ENCODE peak calls at places on chromosomes 12 and 14, in six cellular contexts. P is IMR-90, B is neuronal stem cell, T is H9, K is mesenchymal stem cell, W is H1. M is an unnamed sample.

GRCh38 chr12:64178122-64178521 is 44.0 kb downstream of the KICS2 start:
- DNase-seq in P (peak), T (no peak), W (no peak), K (peak), B (no peak), M (peak)

GRCh38 chr12:45912774-45913173 is 77.6 kb downstream of the SCAF11 start:
- DNase-seq in T (no peak), K (no peak), P (no peak), W (no peak), B (no peak), M (no peak)

GRCh38 chr12:131035268-131035681 is 81.6 kb downstream of the ADGRD1 start:
- DNase-seq in K (no peak), T (no peak), W (no peak), P (no peak), B (no peak), M (no peak)

GRCh38 chr12:81401241-81401640 is 323.4 kb downstream of the ACSS3 start:
- DNase-seq in K (no peak), B (no peak), W (no peak), P (no peak), T (no peak), M (no peak)

GRCh38 chr12:45322810-45323209 is 106.9 kb downstream of the ANO6 start:
- DNase-seq in B (no peak), W (no peak), P (no peak), T (no peak), K (no peak), M (no peak)

GRCh38 chr12:6392499-6392898 is 8.5 kb downstream of the LTBR start:
- DNase-seq in P (no peak), K (no peak), W (no peak), B (no peak), T (no peak), M (no peak)

GRCh38 chr12:71558445-71558844 is 105.2 kb downstream of the ZFC3H1 start:
- DNase-seq in K (peak), W (no peak), B (no peak), T (no peak), P (peak), M (no peak)

GRCh38 chr12:76266797-76267196 is 81.4 kb downstream of the BBS10 start:
- DNase-seq in K (peak), T (no peak), B (no peak), P (peak), W (no peak), M (no peak)

GRCh38 chr12:66602483-66603143 is 76.3 kb downstream of the GRIP1 start:
- DNase-seq in B (no peak), K (no peak), W (no peak), P (no peak), T (no peak), M (no peak)

GRCh38 chr12:89225401-89225800 is 126.9 kb downstream of the DUSP6 start:
- DNase-seq in P (peak), W (no peak), T (peak), B (no peak), K (peak), M (peak)

GRCh38 chr14:74135386-74135785 is 50.6 kb downstream of the LIN52 start:
- DNase-seq in T (no peak), W (no peak), K (no peak), P (peak), B (no peak), M (no peak)

GRCh38 chr12:113194971-113195391 is 9.5 kb downstream of the RITA1 start:
- DNase-seq in W (no peak), T (no peak), B (no peak), P (peak), K (peak), M (no peak)

GRCh38 chr12:132196038-132196872 is 52.0 kb downstream of the NOC4L start:
- DNase-seq in K (no peak), B (no peak), P (no peak), T (no peak), W (no peak), M (no peak)

GRCh38 chr12:125518074-125518473 is 452.8 kb downstream of the AACS start:
- DNase-seq in P (no peak), W (peak), T (peak), K (no peak), B (no peak), M (no peak)

GRCh38 chr12:121464331-121464730 is 64.4 kb downstream of the RNF34 start:
- DNase-seq in K (no peak), T (peak), W (no peak), B (no peak), P (no peak), M (no peak)

GRCh38 chr12:51836833-51837184 is 11.7 kb downstream of the FIGNL2 start:
- DNase-seq in K (no peak), W (no peak), P (no peak), B (no peak), T (no peak), M (no peak)

GRCh38 chr12:123546281-123546680 is 12.8 kb upstream of the RILPL1 start:
- DNase-seq in W (no peak), T (no peak), K (peak), P (peak), B (no peak), M (no peak)

GRCh38 chr12:101168000-101168399 is 42.0 kb downstream of the SLC5A8 start:
- DNase-seq in K (no peak), B (no peak), W (no peak), P (no peak), T (no peak), M (no peak)

GRCh38 chr12:51898937-51899336 is 8.4 kb upstream of the ACVRL1 start:
- DNase-seq in B (no peak), P (peak), T (no peak), K (peak), W (no peak), M (no peak)

GRCh38 chr14:33586806-33587205 is 364.1 kb downstream of the EGLN3 start:
- DNase-seq in T (no peak), B (no peak), K (no peak), P (no peak), W (no peak), M (no peak)

GRCh38 chr14:56342419-56342901 is 224.2 kb downstream of the PELI2 start:
- DNase-seq in B (no peak), W (no peak), K (peak), P (peak), T (no peak), M (no peak)

GRCh38 chr14:69804902-69805301 is 7.9 kb upstream of the SLC10A1 start:
- DNase-seq in K (no peak), B (no peak), P (no peak), T (no peak), W (no peak), M (no peak)

GRCh38 chr14:20848316-20848954 is 42.8 kb upstream of the RNASE3 start:
- DNase-seq in K (no peak), P (peak), W (no peak), B (no peak), T (no peak), M (no peak)

GRCh38 chr12:131990066-131990979 is 40.6 kb downstream of the EP400 start:
- DNase-seq in T (peak), W (peak), B (peak), K (no peak), P (no peak), M (no peak)

GRCh38 chr14:93329965-93330608 is 2.7 kb downstream of the BTBD7 start:
- DNase-seq in B (no peak), K (no peak), W (no peak), T (no peak), P (no peak), M (no peak)

GRCh38 chr12:2341051-2341751 is 288.4 kb downstream of the CACNA1C start:
- DNase-seq in W (no peak), P (no peak), T (no peak), K (no peak), B (no peak), M (peak)

GRCh38 chr12:98646165-98646764 is 1.2 kb downstream of the APAF1 start:
- DNase-seq in P (peak), K (peak), W (no peak), T (no peak), B (no peak), M (peak)

GRCh38 chr12:2385529-2385928 is 332.7 kb downstream of the CACNA1C start:
- DNase-seq in T (no peak), B (no peak), P (no peak), W (no peak), K (no peak), M (no peak)

GRCh38 chr14:71119832-71120231 is 212.6 kb downstream of the PCNX1 start:
- DNase-seq in T (no peak), W (no peak), P (peak), K (no peak), B (no peak), M (no peak)

GRCh38 chr12:31007153-31007495 is 66.5 kb upstream of the DDX11 start:
- DNase-seq in T (no peak), B (no peak), K (no peak), W (no peak), P (no peak), M (no peak)

GRCh38 chr12:92208613-92209121 is 63.0 kb upstream of the BTG1 start:
- DNase-seq in P (peak), K (peak), B (no peak), W (no peak), T (no peak), M (no peak)

GRCh38 chr14:30528778-30529642 is 29.9 kb upstream of the G2E3 start:
- DNase-seq in P (no peak), B (no peak), K (no peak), W (no peak), T (no peak), M (no peak)

GRCh38 chr12:55681142-55682077 is 26.3 kb downstream of the ITGA7 start:
- DNase-seq in K (peak), B (peak), W (peak), T (peak), P (peak), M (peak)

GRCh38 chr12:127263621-127264020 is 1003.3 kb upstream of the TMEM132C start:
- DNase-seq in B (no peak), W (no peak), K (no peak), P (no peak), T (no peak), M (no peak)

GRCh38 chr12:100576311-100577036 is 3.0 kb downstream of the GAS2L3 start:
- DNase-seq in K (peak), B (no peak), T (no peak), W (no peak), P (peak), M (peak)

GRCh38 chr14:74251546-74252030 is 12.3 kb downstream of the VSX2 start:
- DNase-seq in B (no peak), K (peak), W (peak), T (peak), P (peak), M (peak)

GRCh38 chr12:80412343-80412953 is 31.6 kb upstream of the PTPRQ start:
- DNase-seq in B (peak), W (no peak), K (peak), T (no peak), P (peak), M (no peak)

GRCh38 chr14:105549481-105549880 is 23.1 kb downstream of the TMEM121 start:
- DNase-seq in W (no peak), K (no peak), B (no peak), T (no peak), P (no peak), M (no peak)

GRCh38 chr12:132638541-132639408 is 20.2 kb downstream of the P2RX2 start:
- DNase-seq in W (peak), B (no peak), P (peak), T (peak), K (peak), M (peak)

GRCh38 chr12:22231078-22231477 is 103.4 kb downstream of the ST8SIA1 start:
- DNase-seq in T (no peak), W (no peak), P (no peak), B (no peak), K (no peak), M (no peak)

GRCh38 chr12:62656576-62657362 is 190.1 kb downstream of the MON2 start:
- DNase-seq in W (no peak), K (no peak), T (peak), B (no peak), P (no peak), M (no peak)
- H2AK5ac ChIP-seq in W (peak), K (no peak), T (no peak), B (no peak), P (no peak), M (no peak)

GRCh38 chr12:3757261-3757660 is 4.4 kb upstream of the CRACR2A start:
- DNase-seq in K (no peak), P (no peak), W (no peak), B (no peak), T (no peak), M (no peak)

GRCh38 chr12:3753549-3754284 is 808 bp upstream of the CRACR2A start:
- DNase-seq in P (no peak), T (peak), K (peak), W (peak), B (no peak), M (no peak)

GRCh38 chr12:3752096-3752709 is 706 bp downstream of the CRACR2A start:
- DNase-seq in P (no peak), T (peak), B (no peak), K (peak), W (peak), M (peak)

GRCh38 chr12:3752741-3753486 is at the start of gene CRACR2A:
- DNase-seq in B (peak), W (peak), T (peak), P (peak), K (peak), M (peak)

DNA sequence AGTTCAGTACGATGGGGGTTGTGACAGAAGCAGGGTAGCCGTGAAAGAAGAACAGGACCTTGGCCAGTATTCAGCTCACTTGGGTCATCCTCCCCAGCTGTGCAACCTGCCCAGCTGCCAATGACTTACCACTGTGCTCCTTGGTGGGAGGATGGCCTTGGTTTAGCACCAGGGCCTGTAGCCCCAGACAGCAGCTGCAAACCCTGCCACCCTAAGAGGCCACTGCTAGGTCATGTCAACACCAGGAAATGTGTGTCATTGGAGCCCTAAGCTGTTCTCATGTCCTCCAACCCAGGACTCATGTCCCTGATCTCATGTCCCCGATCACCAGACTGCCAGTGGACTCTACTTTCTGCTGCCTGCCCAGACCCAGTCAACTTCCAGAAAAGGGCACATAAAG is 3.0 kb upstream of the CRACR2A start:
- DNase-seq in K (no peak), P (no peak), W (no peak), T (peak), B (no peak), M (no peak)
- H4K91ac ChIP-seq in K (no peak), P (no peak), W (no peak), T (no peak), B (no peak), M (no peak)

DNA sequence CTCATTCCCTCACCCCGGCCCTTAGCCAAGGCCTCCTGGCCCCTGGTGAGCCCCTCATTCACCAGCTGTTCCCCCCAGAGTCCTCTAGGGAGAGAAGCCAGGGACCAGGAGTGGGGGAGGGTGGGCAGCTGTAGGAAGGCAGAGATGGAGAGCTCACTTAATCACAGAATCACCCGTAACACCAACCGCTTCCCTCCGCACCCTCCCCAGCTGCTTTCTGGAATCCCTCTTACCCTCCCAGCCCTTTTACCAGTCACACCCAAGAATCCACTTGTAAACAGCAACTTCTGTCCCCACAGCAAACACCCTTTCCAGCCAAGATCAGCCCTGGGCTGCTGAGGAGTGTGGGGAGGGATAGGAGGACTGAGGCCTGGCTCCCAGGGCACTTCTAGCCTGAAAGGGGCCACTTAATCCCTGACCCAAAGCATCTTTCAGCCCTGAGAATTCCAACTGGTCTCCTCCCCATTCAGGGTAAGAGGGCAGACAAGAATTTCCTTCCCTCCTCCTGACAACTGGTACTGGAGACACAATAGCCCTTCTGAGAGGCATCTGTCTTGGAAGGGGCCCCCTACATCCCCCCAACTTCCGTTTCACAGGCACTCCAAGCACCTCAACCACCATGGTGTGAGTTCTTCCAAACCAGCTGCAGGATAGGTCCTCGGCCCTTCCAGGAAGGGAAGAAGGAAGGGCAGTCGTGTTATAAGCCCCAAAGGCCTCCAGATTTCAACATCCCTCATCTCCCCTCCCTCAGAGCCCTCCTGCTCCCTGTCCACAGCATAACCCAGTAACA is 18.6 kb downstream of the NCKAP5L start:
- DNase-seq in W (no peak), B (peak), T (no peak), P (no peak), K (peak), M (no peak)
- H2AK5ac ChIP-seq in W (no peak), B (peak), T (no peak), P (peak), K (no peak), M (peak)

GRCh38 chr12:27219693-27220056 is 24.4 kb upstream of the STK38L start:
- DNase-seq in W (no peak), B (no peak), T (no peak), K (no peak), P (no peak), M (no peak)
- H4K91ac ChIP-seq in W (no peak), B (no peak), T (no peak), K (no peak), P (no peak), M (no peak)

GRCh38 chr14:35353409-35354172 is 51.0 kb downstream of the NFKBIA start:
- DNase-seq in B (no peak), P (no peak), T (no peak), K (no peak), W (no peak), M (no peak)
- H2AK5ac ChIP-seq in B (no peak), P (no peak), T (no peak), K (no peak), W (no peak), M (no peak)

GRCh38 chr14:99602788-99603415 is 1.1 kb downstream of the CCDC85C start:
- DNase-seq in T (no peak), P (no peak), K (no peak), B (no peak), W (no peak), M (no peak)
- H4K91ac ChIP-seq in T (no peak), P (peak), K (peak), B (no peak), W (no peak), M (peak)

DNA sequence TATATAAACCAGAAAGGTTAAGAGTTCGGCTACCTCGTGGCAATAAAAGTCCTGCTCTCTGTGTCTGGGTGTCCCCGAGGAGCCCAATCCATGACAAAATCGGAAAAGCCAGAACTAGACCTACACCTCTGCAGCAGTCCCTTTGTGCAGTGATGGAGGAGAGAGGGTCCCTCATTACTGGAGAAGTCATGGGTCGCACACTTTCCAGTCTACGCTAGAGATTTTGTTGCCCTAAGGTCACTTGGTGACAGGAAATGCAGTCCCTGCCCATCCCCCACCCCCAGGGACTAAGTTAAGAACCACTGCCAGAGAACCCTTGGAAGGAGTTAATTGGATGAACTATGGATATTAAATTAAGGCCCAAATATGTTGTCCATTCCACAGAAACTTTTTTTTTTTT is 104.4 kb upstream of the ATF7IP start:
- DNase-seq in K (no peak), P (no peak), T (peak), W (no peak), B (no peak), M (no peak)
- H2AK5ac ChIP-seq in K (peak), P (peak), T (peak), W (peak), B (peak), M (peak)

GRCh38 chr12:65311260-65311659 is 32.8 kb downstream of the MSRB3 start:
- DNase-seq in B (no peak), P (no peak), W (no peak), T (no peak), K (no peak), M (no peak)
- H4K91ac ChIP-seq in B (no peak), P (no peak), W (no peak), T (no peak), K (no peak), M (no peak)